ENCODE peak calls at places on chromosomes 1 and 21, in eight cellular contexts. A is OCI-LY7, S is PC-9, Y is PC-3, C is HCT116, H is GM23248, L is SK-N-SH, U is GM23338. E is an unnamed sample.

GRCh38 chr1:53678507-53678906 is 60.5 kb downstream of the GLIS1 start:
- DNase-seq in C (no peak), H (peak; percentile 41), L (no peak), Y (no peak), A (no peak), U (no peak), S (no peak), E (no peak)

GRCh38 chr1:222792744-222793143 is 22.1 kb upstream of the DISP1 start:
- DNase-seq in S (no peak), A (peak; percentile 20), H (peak; percentile 49), Y (peak; percentile 74), L (peak; percentile 68), C (no peak), U (peak; percentile 67), E (peak; percentile 42)

GRCh38 chr1:222928212-222928611 is 113.4 kb downstream of the DISP1 start:
- DNase-seq in C (no peak), U (peak; percentile 89), L (peak; percentile 44), H (peak; percentile 50), Y (peak; percentile 28), A (no peak), S (no peak), E (peak; percentile 73)

GRCh38 chr1:35555601-35556477 is 1.4 kb downstream of the KIAA0319L start:
- DNase-seq in Y (peak; percentile 85), L (no peak), U (no peak), S (no peak), H (peak; percentile 94), A (no peak), C (no peak), E (peak; percentile 57)

GRCh38 chr1:11771481-11772043 is 9.6 kb downstream of the C1orf167 start:
- DNase-seq in L (no peak), C (no peak), H (no peak), S (no peak), U (no peak), Y (no peak), A (no peak), E (no peak)

GRCh38 chr1:207748737-207749528 is 2.9 kb upstream of the CD46 start:
- DNase-seq in C (peak; percentile 28), H (no peak), Y (peak; percentile 83), A (peak; percentile 93), U (no peak), S (peak; percentile 91), L (no peak), E (no peak)

GRCh38 chr21:33866851-33867250 is 48.8 kb downstream of the ATP5PO start:
- DNase-seq in A (no peak), Y (no peak), L (no peak), U (no peak), S (no peak), C (no peak), H (peak; percentile 70), E (no peak)

GRCh38 chr1:30506785-30507312 is 216.5 kb downstream of the MATN1 start:
- DNase-seq in A (no peak), S (no peak), U (no peak), L (no peak), Y (no peak), C (no peak), H (no peak), E (no peak)

GRCh38 chr1:112703706-112704105 is 3.2 kb downstream of the RHOC start:
- DNase-seq in H (no peak), C (no peak), Y (no peak), U (no peak), A (no peak), S (no peak), L (no peak), E (no peak)

GRCh38 chr1:36154765-36155559 is 998 bp upstream of the MAP7D1 start:
- DNase-seq in Y (no peak), C (no peak), A (no peak), U (peak; percentile 48), L (peak; percentile 66), S (no peak), H (peak; percentile 43), E (peak; percentile 51)

GRCh38 chr1:3282656-3283430 is 171.6 kb upstream of the ARHGEF16 start:
- DNase-seq in Y (no peak), L (no peak), S (no peak), H (no peak), U (no peak), C (no peak), A (no peak), E (no peak)

GRCh38 chr1:152089014-152089674 is at the start of gene TCHHL1:
- DNase-seq in H (no peak), Y (peak; percentile 46), S (peak; percentile 67), U (no peak), A (no peak), C (no peak), L (no peak), E (no peak)

GRCh38 chr1:225435957-225436392 is 8.1 kb upstream of the LBR start:
- DNase-seq in Y (no peak), L (no peak), H (no peak), S (no peak), A (peak; percentile 88), C (no peak), U (no peak), E (no peak)
- H3K4me2 ChIP-seq in Y (no peak overlapping the region), L (no peak overlapping the region), H (no peak overlapping the region), S (no peak overlapping the region), A (peak overlapping the region; percentile 74), C (no peak overlapping the region), U (no peak overlapping the region), E (no peak overlapping the region)

GRCh38 chr1:92752719-92753118 is 32.2 kb downstream of the EVI5 start:
- DNase-seq in S (peak; percentile 26), Y (peak; percentile 16), A (no peak), C (no peak), H (peak; percentile 73), U (no peak), L (no peak), E (no peak)

GRCh38 chr1:92755541-92756351 is 29.2 kb downstream of the EVI5 start:
- DNase-seq in A (no peak), L (no peak), U (no peak), C (no peak), S (peak; percentile 24), H (peak; percentile 90), Y (no peak), E (peak; percentile 8)

GRCh38 chr1:92759361-92759760 is 25.5 kb downstream of the EVI5 start:
- DNase-seq in A (no peak), S (peak; percentile 4), L (no peak), H (peak; percentile 58), Y (no peak), C (no peak), U (no peak), E (no peak)

GRCh38 chr1:92754000-92754787 is 30.7 kb downstream of the EVI5 start:
- DNase-seq in Y (peak; percentile 60), C (no peak), S (peak; percentile 38), A (no peak), L (no peak), U (no peak), H (peak; percentile 82), E (no peak)

DNA sequence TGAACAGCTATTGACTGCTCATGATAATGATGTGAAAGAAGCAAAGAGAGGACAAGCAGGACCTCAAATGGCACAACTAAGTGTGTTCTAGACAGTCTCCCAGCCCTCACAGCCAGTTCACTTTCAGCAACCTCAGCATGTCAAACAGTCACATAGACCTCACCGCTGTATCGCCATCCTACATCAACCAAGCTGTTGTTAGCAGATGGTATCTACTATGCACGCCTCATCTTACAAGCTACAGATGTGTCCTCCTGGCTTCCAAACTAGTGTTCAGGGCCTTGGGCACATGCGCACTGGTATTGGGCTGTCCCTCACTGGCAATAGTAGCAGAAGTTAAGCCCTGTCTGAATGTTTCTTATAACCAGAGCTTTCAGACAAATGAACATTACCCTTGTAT is 28.4 kb downstream of the EVI5 start:
- DNase-seq in A (no peak), C (no peak), L (no peak), S (peak; percentile 21), U (no peak), H (peak; percentile 42), Y (no peak), E (no peak)
- H3K9me2 ChIP-seq in A (no peaks in the 10 kb centered on the region), C (no peaks in the 10 kb centered on the region), L (peaks cover under 1% of the 10 kb centered on the region), S (no peaks in the 10 kb centered on the region), U (no peaks in the 10 kb centered on the region), H (no peaks in the 10 kb centered on the region), Y (no peaks in the 10 kb centered on the region), E (no peaks in the 10 kb centered on the region)

DNA sequence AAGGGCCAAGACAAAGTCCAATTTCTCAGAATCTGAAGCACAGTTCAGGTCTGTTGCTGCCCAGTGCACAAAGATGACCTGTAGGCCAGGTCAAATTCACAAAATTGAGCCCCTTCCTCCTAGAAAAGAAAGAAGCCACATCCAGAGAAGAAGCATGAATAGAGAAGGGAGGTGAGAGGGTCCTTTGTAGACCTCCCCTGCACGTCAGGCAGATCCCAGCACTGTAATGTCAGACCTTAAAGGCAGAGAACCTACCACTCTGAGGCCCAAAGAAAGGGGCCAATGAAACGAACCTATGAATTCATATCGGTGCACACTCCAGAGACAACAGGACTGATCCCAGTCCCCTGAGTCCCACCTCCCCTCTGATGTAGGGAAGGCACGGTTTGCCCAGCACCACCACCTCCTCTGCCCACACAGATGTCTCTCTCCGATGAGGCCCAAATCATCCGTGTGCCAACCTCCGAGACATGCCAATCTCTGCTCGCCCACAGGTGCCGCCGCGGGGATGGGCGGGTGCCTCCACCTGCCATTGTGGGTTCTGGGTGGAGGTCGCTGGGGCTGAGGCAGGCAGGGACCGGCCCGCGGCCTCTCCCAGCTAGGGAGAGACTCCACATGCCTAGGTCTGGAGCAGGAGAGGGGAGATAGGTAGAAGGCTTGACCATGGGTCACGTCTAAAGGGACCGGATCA is 42.2 kb downstream of the RRAGC start:
- DNase-seq in A (no peak), C (no peak), S (no peak), Y (no peak), U (no peak), H (no peak), L (no peak), E (no peak)
- H3K4me2 ChIP-seq in A (no peak overlapping the region), C (no peak overlapping the region), S (no peak overlapping the region), Y (no peak overlapping the region), U (peak overlapping the region; percentile 96), H (no peak overlapping the region), L (no peak overlapping the region), E (peak overlapping the region; percentile 96)

GRCh38 chr1:69313118-69313517 is 254.6 kb upstream of the LRRC7 start:
- DNase-seq in H (no peak), C (no peak), Y (no peak), A (no peak), L (no peak), S (no peak), U (no peak), E (no peak)

GRCh38 chr1:69315416-69315815 is 252.3 kb upstream of the LRRC7 start:
- DNase-seq in L (no peak), U (no peak), A (no peak), C (no peak), H (no peak), Y (no peak), S (no peak), E (no peak)

GRCh38 chr1:69315823-69316222 is 251.9 kb upstream of the LRRC7 start:
- DNase-seq in Y (no peak), U (no peak), A (no peak), L (peak; percentile 50), S (no peak), C (no peak), H (no peak), E (peak; percentile 31)

DNA sequence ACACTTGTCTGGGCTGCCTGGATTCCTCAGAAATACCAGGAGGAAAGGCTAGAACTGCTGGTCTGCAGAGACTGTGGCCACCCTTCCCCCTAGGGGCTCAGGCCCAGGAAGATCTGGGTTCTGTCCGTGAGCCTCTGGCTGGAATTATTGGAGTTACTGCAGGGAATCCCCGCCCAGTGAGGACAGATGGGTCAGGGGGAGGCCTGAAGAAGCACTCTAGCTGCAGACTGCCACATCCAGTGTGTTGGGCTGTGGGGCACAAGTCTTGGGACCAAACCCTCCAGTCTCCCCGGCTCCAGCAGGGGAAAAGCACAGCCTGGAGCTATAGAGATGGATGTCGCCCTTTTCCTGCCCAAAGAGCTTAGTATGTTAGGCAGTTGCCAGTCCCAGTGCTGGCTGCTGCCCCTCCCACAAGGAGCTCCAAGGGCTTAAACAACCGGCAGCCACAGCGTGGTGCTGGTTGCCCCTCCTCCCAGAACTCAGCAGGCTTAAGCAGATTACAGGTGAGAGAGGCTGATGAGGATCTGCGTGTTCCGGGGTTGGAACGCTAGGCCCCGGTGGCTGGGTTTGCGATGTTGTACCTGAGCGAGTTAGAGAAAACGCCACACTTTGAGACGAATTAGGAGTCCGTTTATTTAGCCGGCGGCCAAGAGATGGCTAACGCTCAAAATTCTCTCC is 255.5 kb upstream of the LRRC7 start:
- DNase-seq in H (no peak), C (no peak), Y (no peak), S (no peak), L (no peak), A (no peak), U (peak; percentile 64), E (peak; percentile 32)
- H3K9me2 ChIP-seq in H (no peaks in the 10 kb centered on the region), C (no peaks in the 10 kb centered on the region), Y (no peaks in the 10 kb centered on the region), S (no peaks in the 10 kb centered on the region), L (no peaks in the 10 kb centered on the region), A (no peaks in the 10 kb centered on the region), U (no peaks in the 10 kb centered on the region), E (no peaks in the 10 kb centered on the region)

E was measured in hepatocyte.